ENCODE peak calls at places on chromosomes 16 and 17, in nine cellular contexts. Y is ovary, C is esophagus muscularis mucosa, E is tibial nerve, U is A549, S is suprapubic skin, T is transverse colon, L is Peyer's patch, N is K562. P is an unnamed sample. For H3K4me1, the result is how much of the 10 kb centered on the place peaks cover.

GRCh38 chr16:66490774-66491715 is 58.9 kb downstream of the TK2 start:
- DNase-seq in S (peak), E (no peak), C (no peak), N (no peak), L (peak), T (no peak), U (no peak), Y (no peak), P (no peak)

GRCh38 chr17:42288078-42288984 is at the start of gene STAT5A:
- DNase-seq in S (peak), N (peak), L (peak), E (peak), T (peak), Y (peak), U (peak), C (peak), P (peak)

GRCh38 chr17:9239821-9240658 is 218.7 kb downstream of the NTN1 start:
- DNase-seq in L (peak), S (peak), C (no peak), Y (peak), N (peak), E (peak), U (peak), T (peak), P (peak)

GRCh38 chr16:24950275-24950674 is 64.9 kb downstream of the ARHGAP17 start:
- DNase-seq in S (peak), L (no peak), Y (no peak), C (no peak), T (peak), U (no peak), N (no peak), E (no peak), P (no peak)

GRCh38 chr17:29643817-29644160 is 21.1 kb upstream of the CORO6 start:
- DNase-seq in C (no peak), Y (no peak), L (no peak), U (no peak), E (no peak), T (no peak), N (no peak), S (no peak), P (no peak)

GRCh38 chr17:49117581-49118230 is 14.9 kb upstream of the B4GALNT2 start:
- DNase-seq in L (no peak), S (no peak), E (no peak), N (no peak), Y (no peak), U (no peak), C (peak), T (peak), P (no peak)

GRCh38 chr17:72514888-72515287 is 394.1 kb downstream of the SOX9 start:
- DNase-seq in Y (peak), C (no peak), T (no peak), S (no peak), L (no peak), U (no peak), E (peak), N (no peak), P (no peak)

GRCh38 chr16:21071741-21072140 is 78.9 kb downstream of the DNAH3 start:
- DNase-seq in N (no peak), U (no peak), T (no peak), L (no peak), C (no peak), E (no peak), Y (no peak), S (no peak), P (no peak)

GRCh38 chr17:4744999-4745969 is 5.6 kb upstream of the CXCL16 start:
- DNase-seq in T (no peak), S (no peak), N (peak), Y (no peak), E (no peak), U (no peak), C (no peak), L (no peak), P (no peak)

GRCh38 chr17:79978545-79978852 is 57.2 kb downstream of the TBC1D16 start:
- DNase-seq in E (no peak), C (no peak), S (peak), Y (peak), U (no peak), L (no peak), N (no peak), T (no peak), P (no peak)

GRCh38 chr17:58535431-58535830 is 21.0 kb upstream of the MTMR4 start:
- DNase-seq in E (no peak), N (no peak), U (no peak), T (no peak), S (no peak), Y (no peak), C (no peak), L (no peak), P (no peak)

GRCh38 chr16:7423436-7423941 is 90.8 kb downstream of the RBFOX1 start:
- DNase-seq in E (no peak), S (no peak), U (no peak), L (no peak), N (no peak), Y (no peak), T (no peak), C (no peak), P (no peak)

GRCh38 chr16:67177743-67178699 is 5.7 kb downstream of the MATCAP1 start:
- DNase-seq in U (peak), N (peak), T (peak), S (no peak), C (no peak), E (no peak), L (peak), Y (peak), P (peak)

GRCh38 chr17:12789976-12790805 is 893 bp downstream of the ARHGAP44 start:
- DNase-seq in C (no peak), U (no peak), Y (peak), L (peak), E (no peak), T (peak), N (peak), S (no peak), P (no peak)

GRCh38 chr16:11689031-11689840 is 21.0 kb downstream of the SNN start:
- DNase-seq in N (no peak), Y (no peak), U (no peak), S (no peak), E (no peak), T (no peak), L (no peak), C (no peak), P (no peak)

GRCh38 chr17:28846231-28846630 is 3.6 kb upstream of the FAM222B start:
- DNase-seq in N (no peak), U (no peak), S (no peak), E (no peak), C (no peak), T (no peak), Y (no peak), L (no peak), P (no peak)

GRCh38 chr16:3023415-3023668 is 400 bp downstream of the HCFC1R1 start:
- DNase-seq in L (no peak), C (no peak), T (no peak), U (peak), N (no peak), E (no peak), Y (peak), S (no peak), P (no peak)

GRCh38 chr16:19861811-19862327 is 22.8 kb downstream of the GPRC5B start:
- DNase-seq in L (no peak), Y (no peak), C (no peak), T (no peak), S (no peak), N (no peak), E (no peak), U (no peak), P (no peak)

GRCh38 chr17:45320349-45320930 is 3.6 kb upstream of the MAP3K14 start:
- DNase-seq in N (no peak), T (no peak), S (no peak), L (no peak), E (no peak), C (no peak), U (no peak), Y (no peak), P (no peak)

GRCh38 chr16:76650579-76650978 is 373.4 kb downstream of the CNTNAP4 start:
- DNase-seq in L (no peak), T (no peak), S (no peak), C (no peak), E (no peak), U (peak), N (no peak), Y (no peak), P (no peak)

GRCh38 chr17:16491131-16491702 is 776 bp downstream of the LRRC75A start:
- DNase-seq in N (no peak), E (no peak), C (no peak), L (peak), S (no peak), T (peak), U (no peak), Y (no peak), P (no peak)

GRCh38 chr16:57277586-57277985 is 6.9 kb downstream of the PLLP start:
- DNase-seq in L (peak), U (peak), C (no peak), N (no peak), E (no peak), T (no peak), Y (no peak), S (no peak), P (no peak)

GRCh38 chr16:86808863-86809444 is 230.6 kb downstream of the FOXL1 start:
- DNase-seq in S (no peak), C (no peak), E (no peak), U (no peak), N (no peak), Y (no peak), L (no peak), T (no peak), P (no peak)

GRCh38 chr17:62802531-62803205 is 5.4 kb downstream of the MARCHF10 start:
- DNase-seq in C (no peak), L (no peak), T (no peak), Y (no peak), S (no peak), E (no peak), U (no peak), N (no peak), P (no peak)

DNA sequence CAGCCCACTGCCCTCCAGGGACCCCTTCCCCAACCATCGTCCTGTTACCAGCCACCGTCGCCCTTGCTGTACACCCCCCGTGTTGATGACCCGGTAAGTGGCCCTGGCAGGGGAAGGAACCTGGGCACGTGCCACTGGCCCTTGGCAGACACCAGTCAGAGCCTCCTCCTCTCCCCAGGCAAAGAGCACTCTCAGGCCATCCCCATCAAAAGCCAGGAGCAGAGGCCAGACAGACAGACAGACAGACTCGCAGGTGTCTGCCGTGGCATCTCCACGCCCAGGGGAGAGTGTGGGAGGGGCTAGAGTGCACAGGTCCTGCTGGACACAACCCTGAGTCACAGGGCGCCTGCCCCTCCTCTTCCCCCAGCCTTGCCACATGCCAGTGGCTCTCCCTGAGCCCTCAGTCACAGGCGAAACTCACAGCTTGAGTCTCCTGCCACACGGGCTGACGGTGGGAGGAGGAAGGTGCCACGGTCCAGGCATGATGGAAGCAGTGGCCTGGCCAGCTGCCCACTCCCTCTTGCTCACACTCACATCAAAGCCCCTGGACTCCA is 7.8 kb downstream of the CLCN7 start:
- DNase-seq in Y (no peak), T (no peak), E (no peak), S (no peak), N (no peak), C (no peak), L (no peak), U (no peak), P (no peak)
- H3K4me1 ChIP-seq in Y (under half), T (under half), E (under half), S (under half), N (under half), C (under half), L (under half), U (under half), P (under half)

GRCh38 chr17:27480699-27481098 is 24.5 kb downstream of the KSR1 start:
- DNase-seq in E (no peak), N (no peak), L (no peak), C (no peak), U (no peak), T (no peak), Y (no peak), S (no peak), P (no peak)
- TF ChIP-seq POLR2A in E (no peak), N (no peak), L (no peak), C (no peak), U (no peak), T (no peak), Y (no peak), S (no peak), P (no peak)

GRCh38 chr16:84687715-84688114 is 12.1 kb upstream of the USP10 start:
- DNase-seq in C (no peak), T (no peak), Y (no peak), E (no peak), U (no peak), L (no peak), N (no peak), S (peak), P (no peak)

GRCh38 chr16:84690088-84690819 is 9.5 kb upstream of the USP10 start:
- DNase-seq in T (no peak), N (no peak), L (no peak), Y (no peak), S (no peak), C (no peak), U (no peak), E (no peak), P (no peak)

GRCh38 chr16:84692451-84692850 is 7.3 kb upstream of the USP10 start:
- DNase-seq in L (no peak), N (no peak), Y (no peak), C (no peak), E (no peak), S (no peak), U (no peak), T (no peak), P (no peak)

GRCh38 chr16:84686702-84687298 is 13.0 kb upstream of the USP10 start:
- DNase-seq in E (no peak), N (no peak), L (no peak), Y (no peak), S (peak), U (no peak), C (no peak), T (no peak), P (no peak)

GRCh38 chr16:84689126-84689525 is 10.7 kb upstream of the USP10 start:
- DNase-seq in U (no peak), T (no peak), S (peak), Y (no peak), N (no peak), E (no peak), C (no peak), L (no peak), P (no peak)
- H3K4me1 ChIP-seq in U (under half), T (under half), S (under half), Y (under half), N (under half), E (under half), C (under half), L (under half), P (under half)

DNA sequence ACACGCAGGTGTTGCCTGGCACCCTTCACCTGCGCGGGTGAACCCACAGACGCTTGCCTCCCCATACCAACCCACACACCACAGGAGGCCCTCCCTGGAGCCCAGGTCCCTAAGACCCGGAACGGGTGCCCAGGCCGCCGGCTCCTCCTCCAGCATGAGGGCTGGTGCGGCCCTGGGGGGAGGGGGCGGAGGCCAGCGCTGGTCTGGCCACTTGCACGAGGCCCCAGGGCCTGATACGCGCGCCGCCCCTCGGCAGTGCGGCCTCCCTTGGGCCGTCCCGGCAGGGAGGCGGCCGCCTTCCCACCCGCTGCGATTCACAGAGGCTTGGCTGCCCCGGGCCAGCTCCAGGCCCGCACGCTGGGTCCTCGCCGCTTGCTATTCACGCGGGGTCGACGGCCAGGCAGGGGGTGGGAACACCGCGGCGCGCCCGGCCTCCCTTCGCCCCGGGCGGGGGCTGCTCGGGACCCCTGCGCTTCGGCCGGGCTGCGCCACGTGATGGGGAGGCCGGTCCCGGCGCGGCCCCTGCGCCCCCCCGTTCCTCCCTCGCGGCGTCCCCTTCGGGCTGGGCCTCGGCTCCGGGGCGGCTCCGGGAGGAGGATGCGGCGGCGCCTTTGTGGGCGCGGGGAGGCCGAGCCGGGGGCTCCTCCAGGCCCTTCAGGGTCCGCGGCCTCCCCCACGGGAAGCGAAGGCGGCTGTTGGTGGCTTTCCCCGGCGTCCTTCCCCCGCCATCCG is 683 bp downstream of the FASN start:
- DNase-seq in C (no peak), N (peak), T (peak), S (no peak), E (no peak), L (peak), Y (peak), U (peak), P (no peak)
- TF ChIP-seq POLR2A in C (no peak), N (peak), T (peak), S (no peak), E (no peak), L (no peak), Y (no peak), U (peak), P (no peak)

DNA sequence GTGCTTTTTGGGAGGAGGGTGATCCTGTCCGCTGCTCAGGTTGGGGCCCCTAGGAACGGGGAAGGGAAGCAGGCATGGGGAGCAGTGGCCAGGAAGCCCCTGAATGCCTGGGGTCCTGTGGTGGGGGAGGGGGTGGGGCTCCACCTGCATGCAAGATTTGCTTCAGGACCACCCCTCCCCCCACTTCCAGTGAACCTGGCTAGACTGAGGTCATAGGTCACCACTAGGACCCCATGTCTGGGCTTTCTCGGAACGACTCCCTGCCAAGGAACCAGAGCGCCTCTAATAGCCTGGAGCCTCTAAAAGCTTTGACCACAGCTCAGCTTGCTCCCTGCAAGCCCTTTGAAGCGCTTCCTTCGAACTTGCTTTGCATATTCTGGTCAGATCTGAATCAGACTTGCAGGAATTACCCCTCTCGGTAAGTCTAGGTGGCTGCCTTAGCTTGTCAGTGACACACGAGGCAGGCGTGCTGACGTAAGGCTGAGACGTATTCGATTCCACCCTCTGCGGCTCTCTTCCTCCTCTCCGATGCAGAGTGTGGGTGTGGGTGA is 3.6 kb downstream of the SOCS3 start:
- DNase-seq in E (no peak), Y (peak), C (no peak), U (peak), L (no peak), N (no peak), S (no peak), T (peak), P (no peak)
- H3K4me1 ChIP-seq in E (under half), Y (under half), C (half or more), U (half or more), L (under half), N (under half), S (half or more), T (half or more), P (half or more)

DNA sequence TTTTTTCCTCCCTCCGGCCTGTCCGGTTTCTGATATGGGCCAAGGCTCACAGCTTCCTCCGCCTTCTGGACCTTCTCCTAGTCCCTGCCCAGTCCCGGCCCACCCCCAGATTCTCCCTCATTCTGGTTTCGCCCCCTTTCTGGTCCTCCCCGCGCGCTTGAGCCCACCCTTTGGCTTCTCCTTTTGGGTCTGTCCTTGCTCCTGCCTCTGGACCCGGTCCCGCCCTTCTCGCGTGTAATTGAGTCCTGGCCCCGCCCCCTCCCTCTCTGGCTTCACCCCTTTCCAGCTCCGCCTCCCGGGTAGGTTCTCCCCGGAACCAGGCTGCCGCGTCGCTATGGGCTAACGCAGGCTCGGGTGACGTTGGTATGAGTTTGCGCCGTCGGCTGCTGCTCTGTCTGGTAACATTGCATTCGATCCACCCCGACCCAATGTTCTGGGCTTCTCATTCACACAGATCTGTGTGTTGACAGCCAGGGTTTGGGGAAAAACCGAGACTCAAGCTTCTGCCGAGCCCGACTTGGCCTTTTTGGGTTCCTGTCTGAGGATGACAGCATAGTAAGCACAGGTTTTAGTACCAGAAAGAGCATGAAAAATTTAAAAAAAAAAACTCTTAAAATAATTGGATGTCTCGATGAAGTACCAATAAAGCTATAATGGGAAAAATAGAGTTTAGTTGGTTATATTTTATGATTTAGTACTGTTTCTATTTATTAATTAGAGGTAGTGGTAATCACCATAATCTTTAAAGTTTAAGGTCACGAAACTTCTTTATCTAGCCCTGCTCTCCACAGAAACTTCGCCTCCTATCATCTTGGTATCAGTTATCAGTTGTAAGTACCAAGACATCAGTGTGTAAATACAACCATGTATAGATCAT is 14.8 kb upstream of the EEF2K start:
- DNase-seq in U (peak), C (peak), S (peak), T (peak), N (peak), L (peak), Y (peak), E (peak), P (peak)
- TF ChIP-seq POLR2A in U (peak), C (peak), S (peak), T (peak), N (peak), L (peak), Y (peak), E (peak), P (peak)

GRCh38 chr16:29705030-29705429 is 26.1 kb downstream of the QPRT start:
- DNase-seq in N (no peak), S (no peak), C (no peak), E (no peak), T (no peak), Y (no peak), L (no peak), U (no peak), P (no peak)
- H3K4me1 ChIP-seq in N (under half), S (under half), C (under half), E (under half), T (under half), Y (under half), L (under half), U (under half), P (under half)

GRCh38 chr17:39867084-39867890 is 715 bp upstream of the ZPBP2 start:
- DNase-seq in L (no peak), E (no peak), T (peak), C (no peak), Y (no peak), S (no peak), U (no peak), N (no peak), P (no peak)
- TF ChIP-seq POLR2A in L (no peak), E (no peak), T (no peak), C (no peak), Y (no peak), S (no peak), U (no peak), N (no peak), P (no peak)